ENCODE peak calls at places on chromosome 1, in nine cellular contexts. K is hepatocyte; N is tibial artery; D is CD8-positive, alpha-beta T cell; Q is fibroblast of villous mesenchyme; M is neural progenitor cell; I is mucosa of descending colon; C is GM12865; U is cardiac muscle cell. S is an unnamed sample.

GRCh38 chr1:65175171-65176070 is 27.4 kb downstream of the AK4 start:
- DNase-seq in K (no peak), N (no peak), D (no peak), Q (peak), M (no peak), I (no peak), C (no peak), U (peak), S (peak)

GRCh38 chr1:83849191-83850061 is 149.5 kb downstream of the TTLL7 start:
- DNase-seq in K (no peak), N (no peak), D (no peak), Q (no peak), M (no peak), I (no peak), C (peak), U (no peak), S (no peak)

GRCh38 chr1:172085372-172085771 is 244.1 kb downstream of the DNM3 start:
- DNase-seq in K (no peak), N (no peak), D (no peak), Q (peak), M (peak), I (no peak), C (no peak), U (no peak), S (no peak)

GRCh38 chr1:239361403-239361802 is 25.0 kb upstream of the CHRM3 start:
- DNase-seq in K (peak), N (no peak), D (no peak), Q (peak), M (no peak), I (no peak), C (no peak), U (peak), S (peak)

GRCh38 chr1:58844176-58844575 is 60.3 kb upstream of the JUN start:
- DNase-seq in K (no peak), N (no peak), D (no peak), Q (peak), M (no peak), I (no peak), C (no peak), U (no peak), S (no peak)

GRCh38 chr1:17012775-17013501 is 1.2 kb upstream of the ATP13A2 start:
- DNase-seq in K (no peak), N (no peak), D (no peak), Q (no peak), M (peak), I (no peak), C (no peak), U (peak), S (peak)

GRCh38 chr1:116911166-116911553 is 1.4 kb downstream of the PTGFRN start:
- DNase-seq in K (no peak), N (no peak), D (no peak), Q (no peak), M (peak), I (peak), C (no peak), U (no peak), S (no peak)

GRCh38 chr1:215489771-215490566 is 77.1 kb upstream of the KCTD3 start:
- DNase-seq in K (no peak), N (no peak), D (no peak), Q (peak), M (no peak), I (no peak), C (no peak), U (no peak), S (no peak)

GRCh38 chr1:41118645-41119044 is 97.1 kb upstream of the SLFNL1 start:
- DNase-seq in K (no peak), N (no peak), D (no peak), Q (no peak), M (no peak), I (no peak), C (no peak), U (no peak), S (no peak)

GRCh38 chr1:113401067-113401466 is 10.8 kb downstream of the MAGI3 start:
- DNase-seq in K (no peak), N (no peak), D (no peak), Q (no peak), M (no peak), I (no peak), C (no peak), U (no peak), S (no peak)

GRCh38 chr1:15949453-15950245 is 26.3 kb downstream of the ZBTB17 start:
- DNase-seq in K (peak), N (peak), D (peak), Q (peak), M (peak), I (peak), C (peak), U (peak), S (peak)

GRCh38 chr1:15950763-15951295 is 25.1 kb downstream of the ZBTB17 start:
- DNase-seq in K (peak), N (peak), D (peak), Q (peak), M (no peak), I (no peak), C (no peak), U (peak), S (peak)

GRCh38 chr1:15951341-15952153 is 24.4 kb downstream of the ZBTB17 start:
- DNase-seq in K (peak), N (peak), D (peak), Q (peak), M (no peak), I (no peak), C (no peak), U (no peak), S (no peak)

GRCh38 chr1:15948600-15949452 is 27.1 kb downstream of the ZBTB17 start:
- DNase-seq in K (peak), N (peak), D (no peak), Q (peak), M (no peak), I (peak), C (peak), U (peak), S (peak)

DNA sequence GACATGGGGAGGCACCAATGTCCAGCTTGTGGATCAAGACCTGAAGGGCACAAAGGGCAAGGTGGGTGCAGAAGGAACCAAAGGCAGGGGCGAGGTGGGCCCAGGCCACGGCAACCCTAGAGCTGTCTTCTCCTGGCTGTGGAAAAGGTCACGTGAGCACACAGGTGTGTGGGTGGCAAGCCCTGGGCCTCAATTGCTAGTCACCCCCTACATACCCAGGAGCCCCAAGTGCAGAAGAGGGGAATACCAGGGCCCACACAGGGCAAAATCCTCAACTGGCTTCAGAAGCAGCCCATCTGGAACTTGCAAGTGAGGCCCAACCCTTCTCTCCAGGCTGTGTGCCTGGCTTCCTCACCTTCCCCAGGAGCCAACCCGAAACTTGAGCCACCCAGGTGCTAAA is 25.6 kb downstream of the ZBTB17 start:
- DNase-seq in K (no peak), N (no peak), D (no peak), Q (no peak), M (no peak), I (no peak), C (peak), U (no peak), S (no peak)
- H3K4me3 ChIP-seq in K (no peak), N (peak), D (no peak), Q (no peak), M (no peak), I (no peak), C (peak), U (no peak), S (no peak)

DNA sequence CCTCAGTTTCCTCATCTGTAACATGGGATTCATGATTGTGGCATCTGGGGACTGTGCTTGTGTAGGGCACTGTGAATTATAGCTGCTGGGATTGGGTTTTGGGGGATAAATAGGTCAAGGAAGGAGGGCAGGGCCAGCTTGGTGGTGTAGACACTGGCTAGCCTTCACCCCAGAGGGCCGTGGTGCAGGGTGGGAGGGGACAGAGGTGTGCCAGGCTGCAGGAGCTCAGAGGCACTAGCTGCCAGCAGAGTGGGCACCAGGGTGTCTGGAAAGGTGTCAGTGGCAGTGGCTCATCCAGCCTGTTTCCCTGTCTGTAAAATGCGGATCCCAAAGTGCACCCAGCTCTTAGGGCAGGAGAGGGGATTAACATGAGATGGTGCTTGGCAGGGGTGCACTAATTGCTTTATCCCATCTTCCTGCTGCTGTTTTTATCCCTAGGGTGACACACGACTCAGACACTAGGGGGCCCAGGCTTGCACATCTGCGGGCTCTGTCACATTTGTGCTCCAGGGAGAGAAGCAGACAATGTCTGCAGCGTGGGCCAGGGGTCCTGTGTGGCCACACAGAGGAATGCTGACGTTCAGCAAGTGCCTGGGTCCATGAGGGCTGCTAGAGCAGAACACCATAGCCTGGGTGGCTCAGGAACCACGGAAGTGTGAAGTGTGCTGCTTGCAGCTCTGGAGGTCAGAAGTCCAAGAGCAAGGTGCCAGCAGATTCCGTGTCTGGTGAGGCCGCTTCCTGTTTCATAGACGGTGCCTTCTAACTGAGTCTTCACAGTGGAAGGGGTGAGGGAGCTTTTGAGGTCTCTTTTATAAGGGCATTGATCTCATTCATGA is 19.3 kb downstream of the OBSCN start:
- DNase-seq in K (no peak), N (no peak), D (no peak), Q (peak), M (no peak), I (peak), C (no peak), U (peak), S (peak)
- TF ChIP-seq CTCF in K (peak), N (no peak), D (no peak), Q (peak), M (peak), I (no peak), C (peak), U (peak), S (peak)

DNA sequence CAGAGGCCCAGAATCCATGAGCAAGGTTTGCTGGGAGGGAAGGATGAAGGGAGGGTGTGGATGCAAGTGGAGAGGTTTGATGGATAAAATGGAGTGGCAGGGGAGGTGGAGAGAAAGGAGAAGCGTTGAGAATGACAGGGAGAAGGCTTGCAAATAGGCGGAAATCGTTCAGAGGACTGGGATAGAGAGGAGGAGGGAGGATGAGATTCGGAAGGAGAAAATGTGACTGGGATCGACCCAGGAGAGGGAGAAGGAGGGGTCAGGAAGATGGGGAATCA is 376 bp downstream of the AVPR1B start:
- DNase-seq in K (no peak), N (no peak), D (no peak), Q (no peak), M (no peak), I (no peak), C (no peak), U (no peak), S (no peak)
- H3K4me3 ChIP-seq in K (peak), N (peak), D (no peak), Q (no peak), M (peak), I (no peak), C (no peak), U (peak), S (peak)

GRCh38 chr1:32887623-32888022 is 1.3 kb downstream of the HPCA start:
- DNase-seq in K (no peak), N (no peak), D (no peak), Q (no peak), M (no peak), I (no peak), C (no peak), U (no peak), S (no peak)

GRCh38 chr1:32885691-32886011 is 640 bp upstream of the HPCA start:
- DNase-seq in K (no peak), N (no peak), D (no peak), Q (no peak), M (peak), I (no peak), C (no peak), U (no peak), S (no peak)

GRCh38 chr1:32886012-32886827 is at the start of gene HPCA:
- DNase-seq in K (peak), N (no peak), D (peak), Q (peak), M (peak), I (peak), C (peak), U (peak), S (peak)

GRCh38 chr1:32888134-32888533 is 1.8 kb downstream of the HPCA start:
- DNase-seq in K (no peak), N (no peak), D (no peak), Q (no peak), M (no peak), I (no peak), C (no peak), U (no peak), S (no peak)

GRCh38 chr1:32886828-32887414 is 630 bp downstream of the HPCA start:
- DNase-seq in K (no peak), N (no peak), D (no peak), Q (no peak), M (no peak), I (no peak), C (no peak), U (no peak), S (no peak)
- TF ChIP-seq CTCF in K (no peak), N (no peak), D (no peak), Q (no peak), M (no peak), I (no peak), C (no peak), U (no peak), S (no peak)

DNA sequence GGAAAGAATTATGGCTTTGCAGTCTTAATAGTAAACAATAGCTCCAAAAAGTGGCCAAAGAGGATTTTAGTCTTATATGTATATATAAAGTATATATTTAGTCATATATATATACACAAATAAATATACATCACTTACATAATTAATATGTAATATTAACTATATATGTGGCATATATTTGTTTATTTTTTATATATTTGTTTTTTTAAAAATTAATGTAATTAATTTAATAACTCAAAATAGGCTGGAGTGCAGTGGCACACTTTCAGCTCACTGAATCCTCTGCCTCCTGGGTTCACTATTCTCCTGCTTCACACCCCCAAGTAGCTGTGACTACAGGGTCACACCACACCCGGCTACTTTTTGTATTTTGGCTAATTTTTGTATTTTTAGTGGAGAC is 532.6 kb downstream of the KCNT2 start:
- DNase-seq in K (no peak), N (no peak), D (no peak), Q (no peak), M (no peak), I (no peak), C (no peak), U (no peak), S (no peak)
- H3K4me3 ChIP-seq in K (no peak), N (no peak), D (no peak), Q (no peak), M (no peak), I (no peak), C (no peak), U (no peak), S (no peak)

DNA sequence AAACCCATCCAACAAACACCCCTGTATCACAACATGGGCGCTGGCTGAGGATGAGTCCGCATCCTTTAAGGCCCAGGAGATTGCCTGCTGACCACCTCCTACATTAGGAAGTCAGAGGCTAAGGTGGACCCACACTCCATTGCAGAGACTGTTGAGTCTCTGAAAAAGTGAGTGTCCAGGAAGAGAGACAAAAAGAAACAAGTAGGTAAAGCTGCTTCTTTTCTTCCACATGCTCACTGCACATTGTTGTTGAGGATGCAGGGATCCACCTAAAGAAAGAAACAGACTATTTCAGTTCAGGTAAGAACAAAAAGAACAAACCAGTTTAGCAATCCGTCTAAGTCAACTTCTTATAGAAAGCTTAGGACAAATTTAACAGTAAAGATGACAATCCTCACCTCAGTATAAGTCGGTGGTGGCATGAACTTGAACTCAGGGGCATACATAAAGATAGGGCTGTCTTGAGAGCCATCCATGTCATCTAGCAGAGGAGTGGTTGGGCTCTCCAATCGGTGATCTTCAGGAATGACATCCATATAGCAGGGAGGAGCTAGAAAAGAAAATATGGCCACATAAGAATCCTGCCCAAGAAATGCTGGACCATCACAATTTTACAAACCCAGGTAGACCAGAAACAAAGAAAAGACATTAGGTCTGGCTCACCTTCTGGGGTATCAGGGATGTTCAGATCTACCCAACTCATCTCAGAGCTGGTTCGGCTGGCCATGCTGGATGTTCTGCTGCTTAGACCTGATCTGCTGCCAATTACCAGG is 2.6 kb downstream of the TXNIP start:
- DNase-seq in K (no peak), N (peak), D (no peak), Q (no peak), M (no peak), I (no peak), C (no peak), U (no peak), S (no peak)
- TF ChIP-seq CTCF in K (no peak), N (no peak), D (no peak), Q (no peak), M (no peak), I (no peak), C (no peak), U (no peak), S (no peak)

S was measured in fibroblast of pulmonary artery.